ENCODE peak calls at places on chromosomes 2 and 18, in nine cellular contexts. C is dorsolateral prefrontal cortex, P is astrocyte of the spinal cord, A is Calu3, W is mucosa of descending colon, N is heart left ventricle, E is endodermal cell, D is H9, V is neural crest cell. S is an unnamed sample.

GRCh38 chr2:212906620-212907019 is 244.8 kb downstream of the IKZF2 start:
- DNase-seq in N (no peak), D (no peak), A (no peak), V (no peak), P (no peak), C (no peak), E (no peak), W (no peak), S (no peak)

GRCh38 chr2:154908312-154908711 is 209.8 kb downstream of the KCNJ3 start:
- DNase-seq in P (no peak), V (no peak), C (no peak), N (no peak), W (peak; percentile 28), D (no peak), E (peak; percentile 58), A (no peak), S (no peak)

GRCh38 chr2:167132906-167133555 is 244.8 kb downstream of the XIRP2 start:
- DNase-seq in W (no peak), P (no peak), A (no peak), C (no peak), N (no peak), V (no peak), E (no peak), D (no peak), S (no peak)

GRCh38 chr2:43267393-43267792 is 41.0 kb upstream of the ZFP36L2 start:
- DNase-seq in W (no peak), E (no peak), A (no peak), D (no peak), C (no peak), P (no peak), V (no peak), N (peak; percentile 39), S (no peak)

GRCh38 chr2:119715409-119716295 is 36.7 kb downstream of the TMEM177 start:
- DNase-seq in V (no peak), P (no peak), D (no peak), C (no peak), W (no peak), A (no peak), N (no peak), E (peak; percentile 37), S (no peak)

GRCh38 chr2:98036349-98037000 is 40.7 kb upstream of the TMEM131 start:
- DNase-seq in V (no peak), N (peak; percentile 78), D (no peak), C (no peak), E (peak; percentile 49), W (no peak), P (no peak), A (no peak), S (no peak)

GRCh38 chr18:69759046-69759445 is 188.6 kb downstream of the CD226 start:
- DNase-seq in C (no peak), D (no peak), N (no peak), E (no peak), V (no peak), W (no peak), P (peak; percentile 5), A (no peak), S (no peak)

GRCh38 chr2:230589497-230590015 is 123.1 kb upstream of the CAB39 start:
- DNase-seq in C (no peak), E (no peak), W (no peak), A (no peak), N (no peak), P (no peak), V (no peak), D (no peak), S (no peak)

GRCh38 chr18:47790036-47790435 is 140.4 kb downstream of the SMAD2 start:
- DNase-seq in D (no peak), W (no peak), C (no peak), V (no peak), N (no peak), E (no peak), A (no peak), P (no peak), S (no peak)

DNA sequence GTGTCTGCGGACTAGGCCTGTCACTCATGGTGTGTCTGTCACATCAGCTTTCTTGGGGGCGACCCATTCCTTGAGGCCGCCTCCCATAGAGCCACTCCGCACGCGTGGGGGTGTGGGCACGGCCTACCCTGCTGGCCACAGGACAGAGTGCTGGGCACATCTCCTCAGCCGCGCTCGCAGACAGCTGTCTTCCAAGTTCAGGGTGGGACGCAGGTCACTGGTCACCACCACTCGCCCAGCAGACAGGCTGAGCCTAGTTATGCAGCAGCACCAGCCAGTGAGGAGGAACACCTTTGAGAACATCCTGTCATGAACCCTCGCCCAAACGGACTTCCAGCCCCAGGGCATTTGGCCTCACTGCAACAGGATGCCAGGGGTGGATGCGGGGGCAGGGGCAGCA is 30.8 kb upstream of the BIN1 start:
- DNase-seq in V (no peak), D (no peak), C (no peak), A (no peak), W (no peak), N (no peak), P (no peak), E (no peak), S (no peak)
- TF ChIP-seq CTCF in V (no peak), D (no peak), C (no peak), A (no peak), W (no peak), N (no peak), P (no peak), E (no peak), S (no peak)

GRCh38 chr2:179434357-179434756 is 169.7 kb upstream of the SESTD1 start:
- DNase-seq in V (no peak), D (no peak), C (no peak), E (no peak), W (no peak), P (no peak), A (no peak), N (no peak), S (no peak)
- TF ChIP-seq CTCF in V (no peak), D (no peak), C (no peak), E (peak; percentile 44), W (no peak), P (no peak), A (no peak), N (no peak), S (no peak)

DNA sequence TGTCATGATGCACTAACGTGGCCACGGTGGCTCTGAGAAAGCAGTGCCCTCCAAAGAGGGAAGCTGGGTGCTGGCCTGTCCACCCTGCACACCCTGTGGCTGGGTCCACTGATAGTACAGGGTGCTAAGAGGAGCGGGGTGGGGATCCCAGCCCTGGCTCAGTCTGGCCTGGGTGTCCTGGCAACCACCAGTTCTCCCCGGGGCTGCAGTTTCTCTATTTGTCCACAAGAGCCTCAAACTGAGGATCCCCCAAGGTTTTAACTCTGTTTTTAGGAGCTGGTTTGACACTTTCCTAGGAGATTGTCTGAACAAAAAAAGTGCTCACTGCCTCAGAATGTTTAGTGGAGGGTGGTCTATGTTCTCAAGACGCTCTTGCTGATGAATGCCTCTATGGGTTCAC is 29.0 kb downstream of the EDAR start:
- DNase-seq in N (no peak), A (no peak), C (no peak), D (no peak), E (no peak), V (no peak), P (no peak), W (no peak), S (no peak)
- TF ChIP-seq CTCF in N (no peak), A (no peak), C (no peak), D (peak; percentile 47), E (peak; percentile 61), V (peak; percentile 33), P (no peak), W (no peak), S (no peak)

GRCh38 chr2:234978466-234979203 is 26.8 kb downstream of the SH3BP4 start:
- DNase-seq in A (peak; percentile 65), E (no peak), C (no peak), V (no peak), D (no peak), W (no peak), P (peak; percentile 57), N (no peak), S (no peak)
- TF ChIP-seq CTCF in A (no peak), E (no peak), C (no peak), V (no peak), D (no peak), W (no peak), P (no peak), N (no peak), S (no peak)

GRCh38 chr2:200309296-200309846 is 2.9 kb downstream of the SPATS2L start:
- DNase-seq in N (no peak), C (no peak), P (no peak), E (no peak), W (no peak), A (no peak), V (no peak), D (no peak), S (no peak)
- TF ChIP-seq CTCF in N (no peak), C (no peak), P (no peak), E (no peak), W (no peak), A (no peak), V (no peak), D (no peak), S (no peak)

GRCh38 chr2:146450131-146450530 is 1394.7 kb upstream of the ACVR2A start:
- DNase-seq in A (no peak), P (no peak), N (no peak), C (no peak), V (no peak), E (no peak), W (no peak), D (no peak), S (no peak)

GRCh38 chr2:146444085-146444484 is 1400.7 kb upstream of the ACVR2A start:
- DNase-seq in D (no peak), E (no peak), V (no peak), C (no peak), N (no peak), W (no peak), A (no peak), P (no peak), S (no peak)

DNA sequence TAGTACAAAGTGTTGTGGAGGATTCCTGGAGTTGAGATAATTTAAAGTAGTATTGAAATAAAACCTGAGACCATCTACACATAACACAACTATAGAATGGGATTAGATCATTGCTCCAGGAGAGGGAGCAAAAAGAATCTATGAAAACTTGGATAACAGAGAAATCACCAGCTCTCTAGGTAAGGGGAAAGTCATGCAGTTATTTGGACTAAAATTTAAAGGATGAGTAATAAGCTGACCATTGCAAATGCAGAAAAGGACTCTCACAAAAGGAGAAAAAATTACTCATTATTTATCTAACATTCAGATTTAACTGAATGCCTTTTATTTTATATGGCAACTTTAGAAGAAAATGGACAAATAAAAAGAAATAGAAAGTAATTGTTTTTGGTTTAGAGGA is 1399.8 kb upstream of the ACVR2A start:
- DNase-seq in A (no peak), E (no peak), D (no peak), V (no peak), N (no peak), C (no peak), P (no peak), W (no peak), S (no peak)
- TF ChIP-seq CTCF in A (no peak), E (no peak), D (no peak), V (no peak), N (no peak), C (no peak), P (no peak), W (no peak), S (no peak)

S was measured in tibial artery.